ENCODE peak calls at places on chromosomes 13 and 19, in nine cellular contexts. N, Q, I, V, P, J, M, B and O are unnamed samples.

GRCh38 chr19:15107056-15108010 is at the start of gene SYDE1:
- DNase-seq in J (no peak), M (peak; percentile 88), N (peak; percentile 63), I (peak; percentile 68), P (peak; percentile 73), Q (no peak), B (no peak), V (peak; percentile 39), O (peak; percentile 68)

GRCh38 chr19:41701401-41702075 is 6.9 kb upstream of the CEACAM5 start:
- DNase-seq in P (no peak), B (peak; percentile 45), I (no peak), J (no peak), M (peak; percentile 48), N (no peak), Q (no peak), V (no peak), O (no peak)

GRCh38 chr19:35318679-35319448 is 10.1 kb upstream of the CD22 start:
- DNase-seq in I (peak; percentile 14), Q (peak; percentile 6), P (no peak), M (peak; percentile 82), V (peak; percentile 85), N (peak; percentile 58), B (peak; percentile 65), J (peak; percentile 56), O (peak; percentile 76)

GRCh38 chr13:24511019-24511823 is 1.4 kb downstream of the PARP4 start:
- DNase-seq in I (peak; percentile 90), V (peak; percentile 22), M (no peak), P (no peak), J (peak; percentile 73), N (peak; percentile 79), B (peak; percentile 78), Q (peak; percentile 64), O (peak; percentile 88)

GRCh38 chr13:67619346-67619745 is 389.2 kb upstream of the PCDH9 start:
- DNase-seq in I (peak; percentile 78), B (no peak), J (no peak), V (no peak), Q (peak; percentile 16), P (no peak), M (no peak), N (peak; percentile 58), O (no peak)

GRCh38 chr13:29918845-29919244 is 68.4 kb upstream of the UBL3 start:
- DNase-seq in I (peak; percentile 92), Q (no peak), M (no peak), B (no peak), P (no peak), V (peak; percentile 88), N (peak; percentile 80), J (no peak), O (peak; percentile 75)

GRCh38 chr13:27338816-27339215 is 68.2 kb downstream of the RASL11A start:
- DNase-seq in I (no peak), N (no peak), J (no peak), M (no peak), Q (no peak), P (peak; percentile 25), V (no peak), B (no peak), O (no peak)

GRCh38 chr13:38981096-38981495 is 9.5 kb downstream of the STOML3 start:
- DNase-seq in I (no peak), J (no peak), B (no peak), N (no peak), M (no peak), V (no peak), Q (no peak), P (no peak), O (no peak)

DNA sequence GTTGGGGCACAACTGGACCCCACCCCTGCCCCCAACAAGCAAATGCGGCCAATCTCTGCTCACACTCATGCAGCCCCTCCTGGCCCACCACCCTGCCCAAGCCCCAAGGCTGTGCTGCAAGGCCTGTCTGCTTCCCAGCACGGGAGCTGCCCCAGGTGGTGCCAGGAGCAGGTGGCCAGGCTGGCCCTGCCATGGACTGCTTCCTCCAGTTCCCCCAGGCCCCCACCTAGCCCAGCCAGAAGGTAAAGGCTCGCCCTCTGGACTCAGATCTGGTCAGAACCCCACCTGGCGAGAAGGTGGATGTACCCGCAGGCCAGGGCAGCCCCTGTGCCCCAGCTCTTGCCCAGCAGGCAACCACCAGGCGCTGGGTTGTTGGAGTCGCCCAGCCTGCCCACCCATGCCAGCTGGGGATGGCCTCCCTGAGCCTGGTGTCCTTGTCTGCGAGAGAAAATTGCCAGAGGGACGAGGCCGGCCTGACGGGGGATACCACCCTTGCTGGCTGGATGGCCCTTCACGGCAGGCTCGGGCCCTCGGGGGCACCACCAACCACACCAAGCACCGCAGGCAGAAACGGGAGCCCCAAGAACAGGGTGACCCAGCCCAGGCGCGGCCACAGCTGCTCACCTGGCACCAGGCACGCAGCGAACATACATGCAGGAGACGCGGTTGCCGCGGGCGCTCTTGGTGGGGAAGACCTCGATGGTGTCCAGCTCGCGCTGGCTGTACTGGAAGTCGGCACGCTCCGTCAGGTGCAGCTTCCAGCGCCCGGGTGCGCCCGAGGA is 4.5 kb downstream of the ABHD17A start:
- DNase-seq in N (no peak), V (no peak), Q (no peak), P (no peak), M (no peak), J (no peak), I (no peak), B (no peak), O (no peak)
- H3K4me3 ChIP-seq in N (no peak overlapping the region), V (no peak overlapping the region), Q (no peak overlapping the region), P (no peak overlapping the region), M (no peak overlapping the region), J (no peak overlapping the region), I (no peak overlapping the region), B (no peak overlapping the region), O (no peak overlapping the region)

GRCh38 chr19:56117889-56118288 is 3.2 kb downstream of the ZNF787 start:
- DNase-seq in Q (no peak), M (no peak), I (no peak), N (no peak), J (no peak), V (no peak), B (no peak), P (no peak), O (no peak)

GRCh38 chr19:56120002-56120370 is 1.1 kb downstream of the ZNF787 start:
- DNase-seq in Q (no peak), P (no peak), N (no peak), I (no peak), V (no peak), J (no peak), M (no peak), B (no peak), O (no peak)

GRCh38 chr19:56120371-56121179 is 520 bp downstream of the ZNF787 start:
- DNase-seq in Q (peak; percentile 32), V (peak; percentile 48), I (peak; percentile 68), P (peak; percentile 72), N (peak; percentile 70), B (peak; percentile 93), J (no peak), M (peak; percentile 94), O (peak; percentile 74)

GRCh38 chr19:56118666-56119584 is 2.2 kb downstream of the ZNF787 start:
- DNase-seq in P (no peak), J (no peak), B (no peak), I (no peak), N (no peak), V (no peak), M (no peak), Q (no peak), O (no peak)

DNA sequence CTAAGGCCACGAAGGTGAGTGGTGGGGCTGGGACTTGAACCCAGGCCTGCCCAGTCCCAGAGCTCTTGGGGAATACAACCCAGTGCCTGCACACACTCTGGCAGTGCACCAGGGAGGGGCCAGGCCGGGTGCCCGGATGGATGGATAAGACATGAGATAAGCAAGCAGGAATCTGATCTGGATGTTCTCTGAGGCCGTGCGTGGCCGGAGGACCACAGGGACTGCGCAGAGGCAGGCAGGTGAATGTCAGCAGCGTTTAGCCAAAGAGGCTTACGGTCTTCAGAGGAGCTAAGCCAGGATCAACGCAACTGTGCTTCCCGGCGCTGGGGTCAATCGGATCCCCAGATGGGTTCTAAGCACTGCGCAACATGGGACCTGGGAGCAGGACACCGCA is 1.5 kb downstream of the ZNF787 start:
- DNase-seq in N (no peak), V (no peak), B (peak; percentile 78), P (no peak), J (no peak), Q (no peak), M (no peak), I (no peak), O (no peak)
- H3K4me3 ChIP-seq in N (peak overlapping the region; percentile 75), V (peak overlapping the region; percentile 82), B (peak overlapping the region; percentile 92), P (peak overlapping the region; percentile 99), J (peak overlapping the region; percentile 88), Q (peak overlapping the region; percentile 87), M (no peak overlapping the region), I (peak overlapping the region; percentile 64), O (peak overlapping the region; percentile 74)

GRCh38 chr19:23381114-23381513 is 14.2 kb downstream of the ZNF91 start:
- DNase-seq in N (no peak), V (no peak), I (no peak), P (no peak), M (no peak), Q (no peak), B (no peak), J (no peak), O (no peak)

GRCh38 chr19:23384858-23385257 is 10.4 kb downstream of the ZNF91 start:
- DNase-seq in P (no peak), N (no peak), V (no peak), B (no peak), M (no peak), Q (no peak), I (no peak), J (no peak), O (no peak)

GRCh38 chr19:23382955-23383354 is 12.3 kb downstream of the ZNF91 start:
- DNase-seq in V (no peak), M (no peak), J (no peak), N (no peak), I (no peak), P (no peak), B (no peak), Q (no peak), O (no peak)

GRCh38 chr19:23385404-23385803 is 9.9 kb downstream of the ZNF91 start:
- DNase-seq in M (no peak), B (no peak), J (no peak), N (no peak), V (no peak), I (no peak), P (no peak), Q (no peak), O (no peak)

DNA sequence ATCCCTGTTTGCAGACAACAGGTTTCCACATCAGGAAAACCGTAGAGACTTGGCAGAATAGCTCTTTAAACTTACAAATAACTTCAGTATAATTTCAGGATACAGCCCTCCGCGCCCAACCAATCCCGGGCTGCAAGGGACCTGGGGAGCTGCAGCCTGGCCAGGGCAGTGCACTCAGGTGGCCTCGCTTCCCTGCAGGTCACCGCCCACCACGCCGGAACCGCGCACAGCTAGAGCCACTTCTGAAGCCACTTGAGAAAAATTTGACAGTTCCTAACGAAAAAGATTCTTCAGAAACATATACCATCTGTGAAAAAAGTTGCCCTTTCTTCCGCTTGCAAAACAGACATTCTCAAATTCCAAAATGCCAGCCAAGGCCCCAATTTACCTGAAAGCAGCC is 11.1 kb downstream of the ZNF91 start:
- DNase-seq in V (no peak), J (no peak), I (no peak), Q (no peak), P (no peak), B (no peak), N (no peak), M (no peak), O (no peak)
- H3K4me3 ChIP-seq in V (no peak overlapping the region), J (no peak overlapping the region), I (no peak overlapping the region), Q (no peak overlapping the region), P (no peak overlapping the region), B (no peak overlapping the region), N (no peak overlapping the region), M (no peak overlapping the region), O (no peak overlapping the region)

GRCh38 chr13:31172001-31172400 is 10.3 kb upstream of the HSPH1 start:
- DNase-seq in P (no peak), V (no peak), N (peak; percentile 40), Q (no peak), I (no peak), M (no peak), J (no peak), B (no peak), O (peak; percentile 92)

GRCh38 chr13:31175847-31176536 is 14.3 kb upstream of the HSPH1 start:
- DNase-seq in B (no peak), N (no peak), M (no peak), Q (no peak), I (no peak), P (no peak), J (no peak), V (no peak), O (no peak)

GRCh38 chr13:31168736-31169135 is 7.0 kb upstream of the HSPH1 start:
- DNase-seq in M (no peak), Q (no peak), P (no peak), B (peak; percentile 61), N (no peak), I (no peak), V (no peak), J (no peak), O (no peak)

GRCh38 chr13:31174018-31174417 is 12.3 kb upstream of the HSPH1 start:
- DNase-seq in I (peak; percentile 53), V (no peak), Q (no peak), N (peak; percentile 68), B (no peak), M (no peak), P (no peak), J (no peak), O (peak; percentile 69)

GRCh38 chr13:31172535-31172934 is 10.8 kb upstream of the HSPH1 start:
- DNase-seq in V (no peak), B (no peak), P (no peak), I (peak; percentile 78), M (no peak), N (peak; percentile 79), J (no peak), Q (peak; percentile 69), O (peak; percentile 97)
- H3K4me3 ChIP-seq in V (no peak overlapping the region), B (no peak overlapping the region), P (no peak overlapping the region), I (no peak overlapping the region), M (no peak overlapping the region), N (no peak overlapping the region), J (no peak overlapping the region), Q (no peak overlapping the region), O (no peak overlapping the region)